ENCODE peak calls at places on chromosomes 1 and 21, in ten cellular contexts. One of them, this sample, is unnamed.

GRCh38 chr1:19504796-19505693 is 19.7 kb upstream of the CAPZB start:
- DNase-seq in WTC11: no peak
- DNase-seq in stomach: no peak
- DNase-seq in IMR-90: peak
- DNase-seq in body of pancreas: no peak
- DNase-seq in ovary: peak
- DNase-seq in cardiac fibroblast: peak
- DNase-seq in fibroblast of pulmonary artery: peak
- DNase-seq in AG09309: no peak
- DNase-seq in tibial artery: peak
- DNase-seq in this sample: peak

GRCh38 chr1:236400061-236400638 is 6.1 kb downstream of the EDARADD start:
- DNase-seq in WTC11: peak
- DNase-seq in tibial artery: no peak
- DNase-seq in body of pancreas: no peak
- DNase-seq in IMR-90: no peak
- DNase-seq in cardiac fibroblast: no peak
- DNase-seq in stomach: no peak
- DNase-seq in fibroblast of pulmonary artery: no peak
- DNase-seq in ovary: no peak
- DNase-seq in AG09309: no peak
- DNase-seq in this sample: no peak

GRCh38 chr1:113784104-113784779 is 25.0 kb upstream of the PHTF1 start:
- DNase-seq in stomach: no peak
- DNase-seq in tibial artery: no peak
- DNase-seq in WTC11: no peak
- DNase-seq in AG09309: no peak
- DNase-seq in cardiac fibroblast: no peak
- DNase-seq in ovary: no peak
- DNase-seq in body of pancreas: no peak
- DNase-seq in IMR-90: peak
- DNase-seq in fibroblast of pulmonary artery: no peak
- DNase-seq in this sample: no peak

GRCh38 chr21:26982767-26983166 is 15.9 kb upstream of the ADAMTS5 start:
- DNase-seq in stomach: no peak
- DNase-seq in tibial artery: no peak
- DNase-seq in WTC11: no peak
- DNase-seq in IMR-90: peak
- DNase-seq in ovary: peak
- DNase-seq in fibroblast of pulmonary artery: no peak
- DNase-seq in cardiac fibroblast: peak
- DNase-seq in body of pancreas: no peak
- DNase-seq in AG09309: no peak
- DNase-seq in this sample: no peak

GRCh38 chr1:66752000-66752592 is at the start of gene DYNLT5:
- DNase-seq in WTC11: peak
- DNase-seq in AG09309: peak
- DNase-seq in fibroblast of pulmonary artery: peak
- DNase-seq in cardiac fibroblast: peak
- DNase-seq in stomach: peak
- DNase-seq in IMR-90: peak
- DNase-seq in tibial artery: peak
- DNase-seq in body of pancreas: peak
- DNase-seq in ovary: peak
- DNase-seq in this sample: peak

GRCh38 chr1:203467550-203467921 is 8.1 kb upstream of the PRELP start:
- DNase-seq in IMR-90: no peak
- DNase-seq in tibial artery: peak
- DNase-seq in body of pancreas: peak
- DNase-seq in WTC11: no peak
- DNase-seq in cardiac fibroblast: peak
- DNase-seq in fibroblast of pulmonary artery: peak
- DNase-seq in stomach: peak
- DNase-seq in ovary: peak
- DNase-seq in AG09309: no peak
- DNase-seq in this sample: no peak

GRCh38 chr1:150813028-150813707 is 5.1 kb upstream of the CTSK start:
- DNase-seq in tibial artery: peak
- DNase-seq in stomach: peak
- DNase-seq in WTC11: peak
- DNase-seq in cardiac fibroblast: peak
- DNase-seq in body of pancreas: peak
- DNase-seq in IMR-90: peak
- DNase-seq in ovary: peak
- DNase-seq in fibroblast of pulmonary artery: peak
- DNase-seq in AG09309: no peak
- DNase-seq in this sample: peak

GRCh38 chr21:41497008-41497407 is 10.9 kb downstream of the TMPRSS2 start:
- DNase-seq in IMR-90: no peak
- DNase-seq in body of pancreas: peak
- DNase-seq in AG09309: no peak
- DNase-seq in stomach: no peak
- DNase-seq in fibroblast of pulmonary artery: no peak
- DNase-seq in WTC11: no peak
- DNase-seq in tibial artery: no peak
- DNase-seq in cardiac fibroblast: no peak
- DNase-seq in ovary: no peak
- DNase-seq in this sample: no peak

GRCh38 chr1:65412984-65413375 is 7.5 kb upstream of the LEPR start:
- DNase-seq in cardiac fibroblast: peak
- DNase-seq in tibial artery: no peak
- DNase-seq in AG09309: no peak
- DNase-seq in fibroblast of pulmonary artery: no peak
- DNase-seq in ovary: no peak
- DNase-seq in stomach: no peak
- DNase-seq in IMR-90: peak
- DNase-seq in WTC11: no peak
- DNase-seq in body of pancreas: no peak
- DNase-seq in this sample: no peak

GRCh38 chr1:112698366-112699310 is 8.3 kb downstream of the RHOC start:
- DNase-seq in ovary: peak
- DNase-seq in cardiac fibroblast: peak
- DNase-seq in WTC11: no peak
- DNase-seq in tibial artery: no peak
- DNase-seq in fibroblast of pulmonary artery: no peak
- DNase-seq in body of pancreas: peak
- DNase-seq in stomach: peak
- DNase-seq in IMR-90: no peak
- DNase-seq in AG09309: no peak
- DNase-seq in this sample: no peak

GRCh38 chr21:37855568-37856391 is 60.5 kb downstream of the KCNJ6 start:
- DNase-seq in cardiac fibroblast: peak
- DNase-seq in fibroblast of pulmonary artery: peak
- DNase-seq in tibial artery: no peak
- DNase-seq in AG09309: no peak
- DNase-seq in IMR-90: peak
- DNase-seq in stomach: no peak
- DNase-seq in WTC11: no peak
- DNase-seq in ovary: no peak
- DNase-seq in body of pancreas: no peak
- DNase-seq in this sample: no peak

GRCh38 chr1:184806296-184806721 is 51.7 kb upstream of the EDEM3 start:
- DNase-seq in stomach: no peak
- DNase-seq in IMR-90: no peak
- DNase-seq in tibial artery: no peak
- DNase-seq in body of pancreas: no peak
- DNase-seq in fibroblast of pulmonary artery: no peak
- DNase-seq in cardiac fibroblast: no peak
- DNase-seq in ovary: no peak
- DNase-seq in AG09309: no peak
- DNase-seq in WTC11: no peak
- DNase-seq in this sample: peak

DNA sequence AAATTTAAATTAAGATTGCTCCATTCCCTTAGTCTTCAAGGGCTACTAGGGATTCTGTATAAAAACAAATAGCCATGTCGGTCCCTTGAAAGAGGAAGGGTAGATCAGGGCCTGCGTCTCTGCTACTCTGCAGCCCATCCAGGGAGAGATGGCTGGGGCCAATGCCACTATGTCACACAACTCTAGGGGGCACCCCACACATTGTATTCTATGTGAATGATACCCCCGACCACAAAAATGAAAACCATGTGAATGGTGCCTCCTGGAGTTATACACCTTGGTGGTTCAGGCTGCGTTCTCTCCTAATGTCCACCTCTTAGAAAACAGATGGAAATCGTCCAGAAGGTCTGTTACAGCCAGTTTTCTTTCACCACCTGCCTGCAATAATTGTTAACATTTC is 18.0 kb downstream of the PIK3C2B start:
- DNase-seq in AG09309: no peak
- DNase-seq in ovary: no peak
- DNase-seq in stomach: no peak
- DNase-seq in WTC11: no peak
- DNase-seq in cardiac fibroblast: no peak
- DNase-seq in IMR-90: no peak
- DNase-seq in body of pancreas: no peak
- DNase-seq in fibroblast of pulmonary artery: no peak
- DNase-seq in tibial artery: no peak
- DNase-seq in this sample: no peak
- TF ChIP-seq CTCF in AG09309: no peak
- TF ChIP-seq CTCF in ovary: no peak
- TF ChIP-seq CTCF in stomach: no peak
- TF ChIP-seq CTCF in WTC11: no peak
- TF ChIP-seq CTCF in cardiac fibroblast: no peak
- TF ChIP-seq CTCF in IMR-90: no peak
- TF ChIP-seq CTCF in body of pancreas: no peak
- TF ChIP-seq CTCF in fibroblast of pulmonary artery: no peak
- TF ChIP-seq CTCF in tibial artery: no peak
- TF ChIP-seq CTCF in this sample: no peak

GRCh38 chr1:84223751-84224432 is 77.6 kb upstream of the SAMD13 start:
- DNase-seq in WTC11: peak
- DNase-seq in tibial artery: no peak
- DNase-seq in body of pancreas: no peak
- DNase-seq in fibroblast of pulmonary artery: no peak
- DNase-seq in cardiac fibroblast: no peak
- DNase-seq in IMR-90: peak
- DNase-seq in stomach: no peak
- DNase-seq in AG09309: no peak
- DNase-seq in ovary: no peak
- DNase-seq in this sample: no peak
- TF ChIP-seq CTCF in WTC11: no peak
- TF ChIP-seq CTCF in tibial artery: no peak
- TF ChIP-seq CTCF in body of pancreas: no peak
- TF ChIP-seq CTCF in fibroblast of pulmonary artery: no peak
- TF ChIP-seq CTCF in cardiac fibroblast: peak
- TF ChIP-seq CTCF in IMR-90: no peak
- TF ChIP-seq CTCF in stomach: no peak
- TF ChIP-seq CTCF in AG09309: no peak
- TF ChIP-seq CTCF in ovary: no peak
- TF ChIP-seq CTCF in this sample: peak

DNA sequence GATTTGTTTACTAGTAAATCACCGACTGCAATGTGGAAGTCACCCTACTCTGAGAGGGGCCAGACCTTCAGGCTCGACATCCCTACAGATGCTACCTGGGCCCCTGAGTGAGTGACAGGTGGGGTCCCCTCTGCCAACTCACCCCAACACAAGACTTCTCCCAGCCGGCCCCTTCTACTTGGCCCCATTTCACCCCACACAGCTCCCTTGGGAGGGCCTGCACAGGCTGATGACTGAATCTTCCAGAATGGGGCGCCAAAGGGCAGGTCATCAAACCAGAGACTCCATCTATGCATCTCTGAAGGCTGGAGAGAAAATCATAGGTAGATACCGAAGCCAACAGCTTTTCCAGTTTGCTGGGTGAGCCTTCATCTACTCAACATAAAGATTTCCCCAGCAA is 9.4 kb upstream of the S100A8 start:
- DNase-seq in fibroblast of pulmonary artery: peak
- DNase-seq in tibial artery: no peak
- DNase-seq in IMR-90: no peak
- DNase-seq in body of pancreas: no peak
- DNase-seq in cardiac fibroblast: peak
- DNase-seq in stomach: no peak
- DNase-seq in AG09309: no peak
- DNase-seq in WTC11: peak
- DNase-seq in ovary: no peak
- DNase-seq in this sample: no peak
- TF ChIP-seq CTCF in fibroblast of pulmonary artery: peak
- TF ChIP-seq CTCF in tibial artery: no peak
- TF ChIP-seq CTCF in IMR-90: peak
- TF ChIP-seq CTCF in body of pancreas: no peak
- TF ChIP-seq CTCF in cardiac fibroblast: no peak
- TF ChIP-seq CTCF in stomach: no peak
- TF ChIP-seq CTCF in AG09309: peak
- TF ChIP-seq CTCF in WTC11: no peak
- TF ChIP-seq CTCF in ovary: no peak
- TF ChIP-seq CTCF in this sample: no peak

GRCh38 chr1:192235127-192235526 is 76.9 kb downstream of the RGS18 start:
- DNase-seq in ovary: no peak
- DNase-seq in IMR-90: peak
- DNase-seq in AG09309: no peak
- DNase-seq in cardiac fibroblast: no peak
- DNase-seq in body of pancreas: no peak
- DNase-seq in stomach: no peak
- DNase-seq in tibial artery: no peak
- DNase-seq in WTC11: no peak
- DNase-seq in fibroblast of pulmonary artery: peak
- DNase-seq in this sample: no peak
- TF ChIP-seq CTCF in ovary: no peak
- TF ChIP-seq CTCF in IMR-90: no peak
- TF ChIP-seq CTCF in AG09309: no peak
- TF ChIP-seq CTCF in cardiac fibroblast: no peak
- TF ChIP-seq CTCF in body of pancreas: no peak
- TF ChIP-seq CTCF in stomach: no peak
- TF ChIP-seq CTCF in tibial artery: no peak
- TF ChIP-seq CTCF in WTC11: no peak
- TF ChIP-seq CTCF in fibroblast of pulmonary artery: no peak
- TF ChIP-seq CTCF in this sample: no peak

GRCh38 chr1:46340404-46341221 is at the start of gene NSUN4:
- DNase-seq in stomach: peak
- DNase-seq in cardiac fibroblast: peak
- DNase-seq in fibroblast of pulmonary artery: peak
- DNase-seq in WTC11: peak
- DNase-seq in body of pancreas: peak
- DNase-seq in AG09309: peak
- DNase-seq in ovary: peak
- DNase-seq in tibial artery: peak
- DNase-seq in IMR-90: peak
- DNase-seq in this sample: peak

GRCh38 chr1:46342677-46343350 is 2.2 kb downstream of the NSUN4 start:
- DNase-seq in ovary: no peak
- DNase-seq in stomach: no peak
- DNase-seq in AG09309: no peak
- DNase-seq in tibial artery: no peak
- DNase-seq in IMR-90: no peak
- DNase-seq in fibroblast of pulmonary artery: no peak
- DNase-seq in cardiac fibroblast: no peak
- DNase-seq in body of pancreas: no peak
- DNase-seq in WTC11: no peak
- DNase-seq in this sample: no peak

GRCh38 chr1:46343351-46343695 is 2.7 kb downstream of the NSUN4 start:
- DNase-seq in fibroblast of pulmonary artery: no peak
- DNase-seq in AG09309: no peak
- DNase-seq in stomach: no peak
- DNase-seq in IMR-90: no peak
- DNase-seq in ovary: no peak
- DNase-seq in body of pancreas: no peak
- DNase-seq in cardiac fibroblast: no peak
- DNase-seq in WTC11: no peak
- DNase-seq in tibial artery: no peak
- DNase-seq in this sample: no peak

GRCh38 chr1:46342084-46342656 is 1.6 kb downstream of the NSUN4 start:
- DNase-seq in stomach: no peak
- DNase-seq in IMR-90: peak
- DNase-seq in body of pancreas: no peak
- DNase-seq in AG09309: no peak
- DNase-seq in ovary: no peak
- DNase-seq in cardiac fibroblast: peak
- DNase-seq in WTC11: peak
- DNase-seq in fibroblast of pulmonary artery: peak
- DNase-seq in tibial artery: no peak
- DNase-seq in this sample: no peak

GRCh38 chr1:46341222-46342083 is 846 bp downstream of the NSUN4 start:
- DNase-seq in WTC11: peak
- DNase-seq in body of pancreas: no peak
- DNase-seq in tibial artery: no peak
- DNase-seq in AG09309: no peak
- DNase-seq in ovary: peak
- DNase-seq in stomach: no peak
- DNase-seq in cardiac fibroblast: no peak
- DNase-seq in IMR-90: no peak
- DNase-seq in fibroblast of pulmonary artery: no peak
- DNase-seq in this sample: no peak
- TF ChIP-seq CTCF in WTC11: no peak
- TF ChIP-seq CTCF in body of pancreas: no peak
- TF ChIP-seq CTCF in tibial artery: no peak
- TF ChIP-seq CTCF in AG09309: no peak
- TF ChIP-seq CTCF in ovary: no peak
- TF ChIP-seq CTCF in stomach: no peak
- TF ChIP-seq CTCF in cardiac fibroblast: no peak
- TF ChIP-seq CTCF in IMR-90: no peak
- TF ChIP-seq CTCF in fibroblast of pulmonary artery: no peak
- TF ChIP-seq CTCF in this sample: no peak